ENCODE peak calls at places on chromosome 1, in six cellular contexts. N is right cardiac atrium, S is upper lobe of left lung, P is adrenal gland, T is mucosa of descending colon, A is GM23338. E is an unnamed sample.

GRCh38 chr1:206479164-206480125 is 9.2 kb downstream of the IKBKE start:
- DNase-seq in N (peak; percentile 79), S (peak; percentile 65), P (peak; percentile 78), T (peak; percentile 84), A (peak; percentile 92), E (peak; percentile 82)

GRCh38 chr1:81230983-81231728 is 569.6 kb upstream of the ADGRL2 start:
- DNase-seq in N (no peak), S (no peak), P (no peak), T (no peak), A (no peak), E (no peak)

GRCh38 chr1:10835423-10836421 is 39.3 kb upstream of the CASZ1 start:
- DNase-seq in N (no peak), S (peak; percentile 73), P (peak; percentile 60), T (peak; percentile 51), A (peak; percentile 96), E (no peak)

GRCh38 chr1:41662656-41663437 is 178.4 kb upstream of the EDN2 start:
- DNase-seq in N (peak; percentile 79), S (peak; percentile 75), P (peak; percentile 73), T (peak; percentile 25), A (peak; percentile 54), E (peak; percentile 84)

GRCh38 chr1:147246910-147247655 is 4.6 kb downstream of the CHD1L start:
- DNase-seq in N (no peak), S (peak; percentile 54), P (peak; percentile 16), T (no peak), A (no peak), E (no peak)

GRCh38 chr1:24769656-24770651 is 24.7 kb downstream of the CLIC4 start:
- DNase-seq in N (no peak), S (peak; percentile 46), P (no peak), T (no peak), A (no peak), E (no peak)

GRCh38 chr1:111747282-111747734 is 8.1 kb upstream of the INKA2 start:
- DNase-seq in N (peak; percentile 52), S (peak; percentile 85), P (peak; percentile 65), T (peak; percentile 90), A (peak; percentile 97), E (no peak)

GRCh38 chr1:4306559-4307467 is 347.6 kb upstream of the AJAP1 start:
- DNase-seq in N (no peak), S (no peak), P (no peak), T (no peak), A (no peak), E (peak; percentile 20)

GRCh38 chr1:244352156-244352830 is 99.4 kb downstream of the ADSS2 start:
- DNase-seq in N (no peak), S (no peak), P (no peak), T (peak; percentile 59), A (no peak), E (no peak)

GRCh38 chr1:22868331-22868730 is 104.3 kb downstream of the LACTBL1 start:
- DNase-seq in N (no peak), S (no peak), P (no peak), T (no peak), A (no peak), E (no peak)

GRCh38 chr1:220956861-220957605 is 77.8 kb downstream of the HLX start:
- DNase-seq in N (peak; percentile 43), S (peak; percentile 43), P (no peak), T (peak; percentile 4), A (no peak), E (peak; percentile 41)

GRCh38 chr1:8127201-8127641 is 101.1 kb upstream of the ERRFI1 start:
- DNase-seq in N (no peak), S (no peak), P (no peak), T (no peak), A (no peak), E (no peak)

GRCh38 chr1:208134491-208134890 is 109.7 kb downstream of the PLXNA2 start:
- DNase-seq in N (no peak), S (no peak), P (no peak), T (no peak), A (peak; percentile 35), E (no peak)

GRCh38 chr1:6157528-6158174 is 22.5 kb downstream of the CHD5 start:
- DNase-seq in N (no peak), S (no peak), P (no peak), T (peak; percentile 18), A (no peak), E (no peak)

GRCh38 chr1:44817307-44817706 is 9.0 kb downstream of the BTBD19 start:
- DNase-seq in N (no peak), S (no peak), P (no peak), T (no peak), A (no peak), E (no peak)

GRCh38 chr1:160400284-160400645 is at the start of gene VANGL2:
- DNase-seq in N (peak; percentile 87), S (peak; percentile 55), P (peak; percentile 44), T (peak; percentile 89), A (peak; percentile 89), E (no peak)

GRCh38 chr1:205518616-205519540 is 14.4 kb downstream of the CDK18 start:
- DNase-seq in N (no peak), S (no peak), P (no peak), T (no peak), A (no peak), E (no peak)

GRCh38 chr1:207956976-207957375 is 46.1 kb upstream of the CD34 start:
- DNase-seq in N (no peak), S (no peak), P (no peak), T (no peak), A (no peak), E (no peak)

GRCh38 chr1:68963353-68963752 is 466.5 kb upstream of the DEPDC1 start:
- DNase-seq in N (no peak), S (no peak), P (no peak), T (no peak), A (no peak), E (no peak)

GRCh38 chr1:1782399-1783221 is 4.3 kb upstream of the NADK start:
- DNase-seq in N (peak; percentile 77), S (peak; percentile 90), P (peak; percentile 72), T (peak; percentile 90), A (peak; percentile 79), E (peak; percentile 86)

GRCh38 chr1:56817716-56818463 is 1.3 kb downstream of the FYB2 start:
- DNase-seq in N (no peak), S (no peak), P (no peak), T (no peak), A (no peak), E (no peak)
- H3K4me3 ChIP-seq in N (no peak overlapping the region), S (no peak overlapping the region), P (no peak overlapping the region), T (no peak overlapping the region), A (no peak overlapping the region), E (no peak overlapping the region)

GRCh38 chr1:228474507-228474906 is 12.7 kb upstream of the RNF187 start:
- DNase-seq in N (no peak), S (no peak), P (no peak), T (no peak), A (peak; percentile 58), E (no peak)
- H3K4me1 ChIP-seq in N (no peaks in the 10 kb centered on the region), S (no peaks in the 10 kb centered on the region), P (no peaks in the 10 kb centered on the region), T (no peaks in the 10 kb centered on the region), A (peaks cover 73% of the 10 kb centered on the region), E (no peaks in the 10 kb centered on the region)

DNA sequence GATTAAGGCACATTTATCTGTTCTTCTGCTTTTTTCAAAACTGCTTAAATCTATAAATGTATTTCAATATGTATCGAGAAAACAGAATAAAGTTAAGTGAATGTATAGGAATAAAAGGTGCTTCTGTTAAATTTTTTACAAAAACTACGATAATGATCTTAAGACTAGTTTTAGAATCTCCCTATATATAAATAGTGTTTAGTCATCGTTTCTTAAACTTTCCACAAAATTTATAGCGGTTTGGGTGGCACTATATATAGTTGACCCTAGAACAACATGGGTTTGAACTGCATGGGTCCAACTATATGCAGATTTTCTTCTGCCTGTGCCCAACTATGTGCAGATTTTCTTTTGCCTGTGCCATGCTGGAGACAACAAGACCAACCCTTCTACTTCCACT is 125.7 kb downstream of the CRB1 start:
- DNase-seq in N (no peak), S (no peak), P (no peak), T (no peak), A (no peak), E (no peak)
- H3K4me3 ChIP-seq in N (no peak overlapping the region), S (no peak overlapping the region), P (no peak overlapping the region), T (no peak overlapping the region), A (no peak overlapping the region), E (no peak overlapping the region)

DNA sequence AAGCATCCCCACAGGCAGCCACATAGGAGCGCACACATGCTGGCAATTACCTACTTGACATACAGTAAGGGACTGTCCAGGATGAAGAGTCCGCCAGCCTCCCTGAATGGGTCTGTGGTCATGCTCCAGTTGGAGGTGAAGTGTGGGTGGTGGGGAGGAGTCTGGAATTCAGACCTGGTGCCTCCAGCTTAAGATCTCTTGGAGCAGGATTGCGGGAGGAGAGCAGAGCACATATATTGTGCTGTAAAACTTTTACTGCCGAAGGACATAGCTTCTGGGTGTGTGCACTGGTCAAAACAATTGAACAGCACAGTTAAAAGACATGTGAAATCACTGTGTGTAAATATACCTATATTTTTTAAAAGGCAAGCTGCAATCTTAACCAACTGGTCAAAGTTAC is 17.9 kb downstream of the STK40 start:
- DNase-seq in N (no peak), S (no peak), P (no peak), T (peak; percentile 50), A (no peak), E (no peak)
- H3K4me1 ChIP-seq in N (peaks cover 10% of the 10 kb centered on the region), S (peaks cover 50% of the 10 kb centered on the region), P (peaks cover 5% of the 10 kb centered on the region), T (peaks cover 29% of the 10 kb centered on the region), A (peaks cover 26% of the 10 kb centered on the region), E (no peaks in the 10 kb centered on the region)

GRCh38 chr1:115714572-115715141 is 53.9 kb downstream of the CASQ2 start:
- DNase-seq in N (no peak), S (no peak), P (no peak), T (peak; percentile 59), A (peak; percentile 45), E (no peak)
- H3K4me3 ChIP-seq in N (no peak overlapping the region), S (no peak overlapping the region), P (no peak overlapping the region), T (no peak overlapping the region), A (no peak overlapping the region), E (no peak overlapping the region)

E was measured in tibial artery.